ENCODE peak calls at places on chromosomes 11 and 22, in six cellular contexts. One of them, this sample, is unnamed.

GRCh38 chr11:34238966-34239365 is 118.8 kb downstream of the ABTB2 start:
- DNase-seq in body of pancreas: no peak
- DNase-seq in breast epithelium: no peak
- DNase-seq in right lobe of liver: no peak
- DNase-seq in stomach: no peak
- DNase-seq in ovary: no peak
- DNase-seq in this sample: no peak

GRCh38 chr22:23705358-23705757 is 14.5 kb downstream of the RGL4 start:
- DNase-seq in body of pancreas: no peak
- DNase-seq in breast epithelium: no peak
- DNase-seq in right lobe of liver: no peak
- DNase-seq in stomach: no peak
- DNase-seq in ovary: no peak
- DNase-seq in this sample: no peak

GRCh38 chr11:122069946-122070345 is 46.1 kb downstream of the BLID start:
- DNase-seq in body of pancreas: peak; percentile 70
- DNase-seq in breast epithelium: peak; percentile 48
- DNase-seq in right lobe of liver: no peak
- DNase-seq in stomach: peak; percentile 28
- DNase-seq in ovary: peak; percentile 51
- DNase-seq in this sample: no peak

GRCh38 chr11:27679136-27680015 is 20.9 kb downstream of the BDNF start:
- DNase-seq in body of pancreas: no peak
- DNase-seq in breast epithelium: no peak
- DNase-seq in right lobe of liver: no peak
- DNase-seq in stomach: no peak
- DNase-seq in ovary: no peak
- DNase-seq in this sample: no peak

GRCh38 chr11:77082838-77083552 is 16.2 kb downstream of the CAPN5 start:
- DNase-seq in body of pancreas: peak; percentile 52
- DNase-seq in breast epithelium: no peak
- DNase-seq in right lobe of liver: peak; percentile 62
- DNase-seq in stomach: peak; percentile 47
- DNase-seq in ovary: peak; percentile 59
- DNase-seq in this sample: no peak

GRCh38 chr11:47274495-47275235 is 4.7 kb downstream of the MADD start:
- DNase-seq in body of pancreas: no peak
- DNase-seq in breast epithelium: no peak
- DNase-seq in right lobe of liver: no peak
- DNase-seq in stomach: no peak
- DNase-seq in ovary: no peak
- DNase-seq in this sample: no peak

GRCh38 chr11:44309483-44310197 is at the start of gene ALX4:
- DNase-seq in body of pancreas: no peak
- DNase-seq in breast epithelium: no peak
- DNase-seq in right lobe of liver: no peak
- DNase-seq in stomach: no peak
- DNase-seq in ovary: no peak
- DNase-seq in this sample: no peak

GRCh38 chr11:36793542-36793926 is 195.5 kb upstream of the RAG2 start:
- DNase-seq in body of pancreas: no peak
- DNase-seq in breast epithelium: no peak
- DNase-seq in right lobe of liver: no peak
- DNase-seq in stomach: no peak
- DNase-seq in ovary: no peak
- DNase-seq in this sample: no peak

GRCh38 chr11:46491661-46492331 is 100.2 kb upstream of the CHRM4 start:
- DNase-seq in body of pancreas: no peak
- DNase-seq in breast epithelium: no peak
- DNase-seq in right lobe of liver: no peak
- DNase-seq in stomach: no peak
- DNase-seq in ovary: no peak
- DNase-seq in this sample: no peak

GRCh38 chr11:116043857-116044256 is 539.6 kb upstream of the CADM1 start:
- DNase-seq in body of pancreas: no peak
- DNase-seq in breast epithelium: no peak
- DNase-seq in right lobe of liver: no peak
- DNase-seq in stomach: no peak
- DNase-seq in ovary: no peak
- DNase-seq in this sample: no peak

GRCh38 chr11:116046127-116046526 is 541.9 kb upstream of the CADM1 start:
- DNase-seq in body of pancreas: no peak
- DNase-seq in breast epithelium: no peak
- DNase-seq in right lobe of liver: no peak
- DNase-seq in stomach: no peak
- DNase-seq in ovary: no peak
- DNase-seq in this sample: no peak

GRCh38 chr11:116042125-116042524 is 537.9 kb upstream of the CADM1 start:
- DNase-seq in body of pancreas: no peak
- DNase-seq in breast epithelium: no peak
- DNase-seq in right lobe of liver: no peak
- DNase-seq in stomach: no peak
- DNase-seq in ovary: no peak
- DNase-seq in this sample: no peak

GRCh38 chr11:116044946-116045345 is 540.7 kb upstream of the CADM1 start:
- DNase-seq in body of pancreas: no peak
- DNase-seq in breast epithelium: no peak
- DNase-seq in right lobe of liver: no peak
- DNase-seq in stomach: no peak
- DNase-seq in ovary: no peak
- DNase-seq in this sample: no peak

GRCh38 chr11:116044520-116044919 is 540.3 kb upstream of the CADM1 start:
- DNase-seq in body of pancreas: no peak
- DNase-seq in breast epithelium: no peak
- DNase-seq in right lobe of liver: no peak
- DNase-seq in stomach: no peak
- DNase-seq in ovary: no peak
- DNase-seq in this sample: no peak
- H3K4me1 ChIP-seq in body of pancreas: no peaks in the 10 kb centered on the region
- H3K4me1 ChIP-seq in breast epithelium: no peaks in the 10 kb centered on the region
- H3K4me1 ChIP-seq in right lobe of liver: no peaks in the 10 kb centered on the region
- H3K4me1 ChIP-seq in stomach: no peaks in the 10 kb centered on the region
- H3K4me1 ChIP-seq in ovary: no peaks in the 10 kb centered on the region
- H3K4me1 ChIP-seq in this sample: no peaks in the 10 kb centered on the region

GRCh38 chr11:66842501-66842895 is 743 bp upstream of the RCE1 start:
- DNase-seq in body of pancreas: no peak
- DNase-seq in breast epithelium: peak; percentile 17
- DNase-seq in right lobe of liver: no peak
- DNase-seq in stomach: no peak
- DNase-seq in ovary: no peak
- DNase-seq in this sample: no peak

GRCh38 chr11:66843776-66844495 is 695 bp downstream of the RCE1 start:
- DNase-seq in body of pancreas: no peak
- DNase-seq in breast epithelium: peak; percentile 43
- DNase-seq in right lobe of liver: no peak
- DNase-seq in stomach: no peak
- DNase-seq in ovary: peak; percentile 22
- DNase-seq in this sample: no peak

GRCh38 chr11:66840317-66841091 is 2.7 kb upstream of the RCE1 start:
- DNase-seq in body of pancreas: no peak
- DNase-seq in breast epithelium: no peak
- DNase-seq in right lobe of liver: no peak
- DNase-seq in stomach: no peak
- DNase-seq in ovary: no peak
- DNase-seq in this sample: no peak

GRCh38 chr11:66842896-66843775 is at the start of gene RCE1:
- DNase-seq in body of pancreas: peak; percentile 89
- DNase-seq in breast epithelium: peak; percentile 86
- DNase-seq in right lobe of liver: peak; percentile 93
- DNase-seq in stomach: peak; percentile 91
- DNase-seq in ovary: peak; percentile 95
- DNase-seq in this sample: peak; percentile 56

GRCh38 chr11:66841861-66842260 is 1.4 kb upstream of the RCE1 start:
- DNase-seq in body of pancreas: no peak
- DNase-seq in breast epithelium: peak; percentile 15
- DNase-seq in right lobe of liver: no peak
- DNase-seq in stomach: no peak
- DNase-seq in ovary: peak; percentile 25
- DNase-seq in this sample: no peak
- TF ChIP-seq POLR2A in body of pancreas: no peak
- TF ChIP-seq POLR2A in breast epithelium: no peak
- TF ChIP-seq POLR2A in right lobe of liver: no peak
- TF ChIP-seq POLR2A in stomach: no peak
- TF ChIP-seq POLR2A in ovary: no peak
- TF ChIP-seq POLR2A in this sample: no peak

DNA sequence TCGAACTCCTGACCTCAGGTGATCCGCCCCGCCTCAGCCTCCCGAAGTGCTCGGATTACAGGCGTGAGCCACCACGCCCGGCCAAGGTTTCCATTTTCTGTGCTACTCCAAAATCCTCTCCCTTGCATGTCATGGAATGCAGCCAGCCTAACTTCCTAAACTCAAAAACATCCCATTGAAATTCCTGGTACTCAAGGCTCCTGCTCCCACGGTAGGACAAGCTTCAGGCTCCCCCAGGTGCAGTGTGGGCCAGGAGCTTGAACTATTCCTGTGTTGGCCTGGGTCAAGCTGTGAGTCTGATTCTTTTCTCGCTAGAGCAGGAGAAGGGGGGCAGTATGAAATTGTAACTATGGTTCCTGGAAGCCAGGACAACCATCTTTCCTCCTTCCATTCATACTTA is 97.1 kb downstream of the RPL27A start:
- DNase-seq in body of pancreas: no peak
- DNase-seq in breast epithelium: no peak
- DNase-seq in right lobe of liver: no peak
- DNase-seq in stomach: peak; percentile 10
- DNase-seq in ovary: no peak
- DNase-seq in this sample: no peak
- H3K4me1 ChIP-seq in body of pancreas: peaks cover 43% of the 10 kb centered on the region
- H3K4me1 ChIP-seq in breast epithelium: peaks cover 3% of the 10 kb centered on the region
- H3K4me1 ChIP-seq in right lobe of liver: no peaks in the 10 kb centered on the region
- H3K4me1 ChIP-seq in stomach: peaks cover 33% of the 10 kb centered on the region
- H3K4me1 ChIP-seq in ovary: peaks cover 32% of the 10 kb centered on the region
- H3K4me1 ChIP-seq in this sample: peaks cover 68% of the 10 kb centered on the region

DNA sequence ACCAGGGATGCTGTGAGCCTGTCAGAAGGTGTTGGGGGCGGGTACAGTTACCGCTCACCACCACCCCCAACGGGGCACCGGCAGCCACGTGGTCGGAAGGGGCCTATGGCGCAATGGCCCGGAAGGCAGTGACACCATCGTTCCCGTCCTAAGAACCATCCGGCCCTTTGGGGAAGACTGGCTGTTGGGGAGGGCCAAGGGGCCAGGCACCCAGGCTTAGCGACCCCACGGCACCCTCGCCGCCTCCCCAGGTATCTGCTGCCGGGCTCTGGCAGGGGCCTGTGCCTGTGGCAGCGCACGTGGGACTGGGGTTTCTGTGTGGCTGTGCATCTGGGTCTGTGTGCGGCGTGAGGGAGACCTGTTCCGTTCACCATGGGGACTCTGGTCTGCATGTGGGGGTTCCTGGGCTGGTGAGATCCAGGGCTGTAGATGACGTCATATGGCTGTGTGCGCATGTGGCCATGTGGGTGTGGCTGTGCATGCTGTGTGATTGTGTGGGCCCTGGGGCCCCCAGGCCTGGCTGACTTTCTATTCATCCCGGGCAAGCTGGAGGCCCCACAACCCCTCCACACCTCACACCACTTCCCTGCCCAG is 703 bp downstream of the OSM start:
- DNase-seq in body of pancreas: no peak
- DNase-seq in breast epithelium: no peak
- DNase-seq in right lobe of liver: peak; percentile 83
- DNase-seq in stomach: peak; percentile 68
- DNase-seq in ovary: no peak
- DNase-seq in this sample: peak; percentile 51
- TF ChIP-seq POLR2A in body of pancreas: no peak
- TF ChIP-seq POLR2A in breast epithelium: no peak
- TF ChIP-seq POLR2A in right lobe of liver: peak; percentile 46
- TF ChIP-seq POLR2A in stomach: no peak
- TF ChIP-seq POLR2A in ovary: no peak
- TF ChIP-seq POLR2A in this sample: no peak

This sample was measured in esophagus squamous epithelium.